ENCODE peak calls at places on chromosomes 16 and 17, in six cellular contexts. X is nucleus accumbens; F is M059J; L is NCI-H460; U is activated CD4-positive, alpha-beta T cell treated with anti-CD3 and anti-CD28 coated beads for 24 hours; Q is RWPE1. N is an unnamed sample.

GRCh38 chr17:40547079-40547784 is 18.0 kb downstream of the CCR7 start:
- DNase-seq in X (no peak), F (no peak), L (no peak), U (no peak), Q (peak; percentile 82), N (no peak)

GRCh38 chr16:56591377-56592060 is 2.2 kb downstream of the MT3 start:
- DNase-seq in X (no peak), F (no peak), L (no peak), U (no peak), Q (no peak), N (no peak)

GRCh38 chr17:47949197-47949759 is 7.9 kb downstream of the PNPO start:
- DNase-seq in X (peak; percentile 66), F (peak; percentile 76), L (peak; percentile 64), U (peak; percentile 83), Q (peak; percentile 69), N (peak; percentile 75)

GRCh38 chr17:16872836-16873653 is 98.9 kb downstream of the TNFRSF13B start:
- DNase-seq in X (no peak), F (peak; percentile 18), L (peak; percentile 31), U (peak; percentile 40), Q (peak; percentile 56), N (peak; percentile 1)

GRCh38 chr16:48014349-48015135 is 141.3 kb downstream of the ABCC12 start:
- DNase-seq in X (peak; percentile 22), F (peak; percentile 98), L (no peak), U (no peak), Q (peak; percentile 89), N (no peak)

GRCh38 chr17:20230924-20231323 is 221.8 kb downstream of the SPECC1 start:
- DNase-seq in X (no peak), F (no peak), L (no peak), U (no peak), Q (no peak), N (no peak)

GRCh38 chr16:11356573-11357331 is 11.5 kb downstream of the RMI2 start:
- DNase-seq in X (peak; percentile 1), F (peak; percentile 66), L (peak; percentile 69), U (peak; percentile 49), Q (no peak), N (peak; percentile 46)

GRCh38 chr16:28837672-28838557 is 8.2 kb downstream of the TUFM start:
- DNase-seq in X (no peak), F (no peak), L (no peak), U (no peak), Q (no peak), N (no peak)

GRCh38 chr16:30346286-30346685 is 8.8 kb downstream of the CD2BP2 start:
- DNase-seq in X (no peak), F (no peak), L (no peak), U (no peak), Q (no peak), N (no peak)

GRCh38 chr17:2782030-2782429 is 14.2 kb upstream of the RAP1GAP2 start:
- DNase-seq in X (no peak), F (peak; percentile 69), L (no peak), U (no peak), Q (no peak), N (no peak)

GRCh38 chr16:29816694-29817441 is 916 bp downstream of the PAGR1 start:
- DNase-seq in X (peak; percentile 55), F (peak; percentile 76), L (no peak), U (no peak), Q (peak; percentile 49), N (no peak)

GRCh38 chr16:84446086-84446485 is 58.4 kb downstream of the MEAK7 start:
- DNase-seq in X (no peak), F (peak; percentile 37), L (no peak), U (no peak), Q (no peak), N (no peak)

GRCh38 chr16:546909-547770 is 13.1 kb upstream of the PRR35 start:
- DNase-seq in X (no peak), F (no peak), L (peak; percentile 51), U (peak; percentile 43), Q (no peak), N (peak; percentile 92)

N was measured in G401.